ENCODE peak calls at places on chromosomes 16 and 17, in five cellular contexts. J is PC-3, A is PC-9, P is body of pancreas, X is fibroblast of villous mesenchyme. Z is an unnamed sample.

GRCh38 chr17:35920229-35920628 is 10.3 kb downstream of the RDM1 start:
- DNase-seq in X (no peak), J (no peak), P (no peak), A (no peak), Z (no peak)

GRCh38 chr17:14997290-14997689 is 267.8 kb downstream of the PMP22 start:
- DNase-seq in A (no peak), X (no peak), J (no peak), P (no peak), Z (no peak)

GRCh38 chr16:55842369-55843104 is 9.6 kb upstream of the CES1 start:
- DNase-seq in X (peak; percentile 47), P (peak; percentile 35), J (peak; percentile 51), A (no peak), Z (peak; percentile 61)

GRCh38 chr17:35087731-35088646 is 24.5 kb upstream of the RFFL start:
- DNase-seq in A (peak; percentile 77), J (peak; percentile 47), X (peak; percentile 60), P (peak; percentile 52), Z (peak; percentile 49)

GRCh38 chr16:56835330-56835729 is 29.7 kb upstream of the SLC12A3 start:
- DNase-seq in J (no peak), A (no peak), X (no peak), P (no peak), Z (no peak)

GRCh38 chr16:1163567-1164055 is 10.7 kb downstream of the CACNA1H start:
- DNase-seq in P (no peak), X (no peak), J (peak; percentile 37), A (no peak), Z (no peak)

GRCh38 chr16:88527937-88528743 is 42.1 kb upstream of the ZC3H18 start:
- DNase-seq in X (no peak), A (no peak), J (no peak), P (no peak), Z (no peak)

GRCh38 chr16:19696312-19696711 is 21.7 kb downstream of the KNOP1 start:
- DNase-seq in X (peak; percentile 98), A (peak; percentile 56), J (peak; percentile 83), P (peak; percentile 74), Z (peak; percentile 94)

GRCh38 chr16:65909310-65910050 is 457.0 kb upstream of the CDH5 start:
- DNase-seq in P (no peak), A (no peak), X (no peak), J (no peak), Z (peak; percentile 14)

GRCh38 chr16:72848045-72848410 is 199.9 kb downstream of the ZFHX3 start:
- DNase-seq in P (no peak), A (no peak), J (no peak), X (no peak), Z (no peak)

GRCh38 chr17:65594585-65594940 is 33.1 kb upstream of the AXIN2 start:
- DNase-seq in P (no peak), A (no peak), X (peak; percentile 44), J (no peak), Z (peak; percentile 25)

GRCh38 chr16:6157806-6158205 is 1060.2 kb upstream of the EEF2KMT start:
- DNase-seq in J (no peak), X (no peak), A (no peak), P (no peak), Z (no peak)

GRCh38 chr17:74478369-74479100 is 12.1 kb downstream of the CD300A start:
- DNase-seq in P (no peak), J (no peak), X (no peak), A (no peak), Z (no peak)

GRCh38 chr17:37360632-37361031 is 15.2 kb upstream of the C17orf78 start:
- DNase-seq in P (no peak), A (peak; percentile 85), J (peak; percentile 62), X (peak; percentile 23), Z (peak; percentile 10)

GRCh38 chr16:48113471-48113870 is 42.3 kb downstream of the ABCC12 start:
- DNase-seq in P (no peak), X (no peak), A (peak; percentile 28), J (peak; percentile 45), Z (no peak)

GRCh38 chr16:11989238-11990160 is 13.0 kb downstream of the SNX29 start:
- DNase-seq in X (no peak), A (no peak), P (no peak), J (no peak), Z (no peak)

GRCh38 chr17:67421869-67422273 is 44.8 kb downstream of the PITPNC1 start:
- DNase-seq in X (peak; percentile 45), J (peak; percentile 100), P (peak; percentile 73), A (peak; percentile 100), Z (peak; percentile 94)

GRCh38 chr17:68054296-68054900 is 18.9 kb downstream of the KPNA2 start:
- DNase-seq in X (peak; percentile 80), A (no peak), J (no peak), P (no peak), Z (peak; percentile 90)

GRCh38 chr16:82935781-82936180 is 309.0 kb downstream of the CDH13 start:
- DNase-seq in X (no peak), J (no peak), A (no peak), P (no peak), Z (no peak)

GRCh38 chr17:63354251-63354650 is 91.9 kb downstream of the CYB561 start:
- DNase-seq in A (no peak), X (no peak), J (no peak), P (no peak), Z (peak; percentile 61)

GRCh38 chr17:44170499-44171201 is at the start of gene ASB16:
- DNase-seq in X (peak; percentile 41), J (no peak), P (peak; percentile 81), A (no peak), Z (peak; percentile 35)

GRCh38 chr17:53032861-53033271 is 789.9 kb upstream of the KIF2B start:
- DNase-seq in J (peak; percentile 60), A (peak; percentile 51), P (peak; percentile 46), X (no peak), Z (no peak)

GRCh38 chr16:23539984-23540816 is 16.9 kb downstream of the EARS2 start:
- DNase-seq in P (no peak), A (no peak), X (no peak), J (peak; percentile 81), Z (no peak)

GRCh38 chr16:71499775-71500364 is 10.7 kb upstream of the ZNF19 start:
- DNase-seq in P (peak; percentile 46), J (peak; percentile 71), X (peak; percentile 73), A (peak; percentile 56), Z (peak; percentile 77)

GRCh38 chr17:32551186-32551955 is 64.6 kb downstream of the CDK5R1 start:
- DNase-seq in X (peak; percentile 5), J (peak; percentile 80), P (no peak), A (peak; percentile 91), Z (peak; percentile 6)

GRCh38 chr17:37742762-37743611 is 1.9 kb downstream of the HNF1B start:
- DNase-seq in X (no peak), J (peak; percentile 42), P (peak; percentile 46), A (no peak), Z (no peak)

GRCh38 chr16:53678756-53679334 is 24.8 kb downstream of the RPGRIP1L start:
- DNase-seq in A (no peak), P (no peak), J (no peak), X (peak; percentile 38), Z (no peak)

GRCh38 chr17:28093999-28094716 is 51.7 kb downstream of the NLK start:
- DNase-seq in A (no peak), X (no peak), J (no peak), P (no peak), Z (no peak)

GRCh38 chr16:6625606-6626005 is 707.0 kb upstream of the RBFOX1 start:
- DNase-seq in J (no peak), A (no peak), P (no peak), X (no peak), Z (no peak)

GRCh38 chr17:47716381-47716780 is 16.7 kb upstream of the TBX21 start:
- DNase-seq in A (no peak), P (no peak), X (no peak), J (no peak), Z (no peak)

GRCh38 chr17:47713980-47714689 is 18.9 kb upstream of the TBX21 start:
- DNase-seq in A (no peak), P (no peak), J (no peak), X (no peak), Z (no peak)

GRCh38 chr17:47715669-47716325 is 17.2 kb upstream of the TBX21 start:
- DNase-seq in P (no peak), J (no peak), X (no peak), A (no peak), Z (no peak)

GRCh38 chr17:47717261-47717697 is 15.8 kb upstream of the TBX21 start:
- DNase-seq in A (no peak), P (no peak), J (no peak), X (no peak), Z (no peak)

DNA sequence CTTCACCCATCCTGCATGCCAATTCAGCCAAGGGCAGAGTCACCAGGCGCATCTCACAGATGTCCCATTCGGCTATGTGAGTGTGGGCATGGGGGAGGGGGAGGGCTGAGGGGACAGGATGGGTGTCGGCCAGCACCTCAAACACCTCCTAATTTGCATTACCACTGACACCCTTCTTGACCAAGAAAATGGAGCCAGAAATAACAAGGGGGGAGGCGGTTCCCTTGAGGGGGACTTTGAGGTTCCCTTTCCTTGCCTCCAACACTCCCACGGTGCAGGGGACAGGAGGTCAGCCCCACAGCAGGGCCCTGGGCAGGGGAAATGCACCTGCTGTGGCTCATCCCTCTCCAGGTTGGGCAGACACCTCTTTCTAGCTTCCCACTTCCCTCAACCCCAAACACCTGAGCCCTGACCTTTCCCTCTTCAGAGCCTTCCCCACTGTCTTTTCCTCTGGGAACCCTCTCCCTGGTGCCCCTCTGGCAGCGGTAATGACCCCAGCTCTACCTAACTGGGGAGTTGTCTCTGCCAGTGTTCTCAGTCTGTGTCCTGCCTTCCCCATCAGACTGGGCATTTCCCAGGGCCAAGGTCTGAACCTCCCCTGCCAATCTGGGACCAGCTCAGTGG is 18.2 kb upstream of the TBX21 start:
- DNase-seq in A (no peak), J (no peak), X (no peak), P (no peak), Z (no peak)
- TF ChIP-seq CTCF in A (no peak), J (no peak), X (no peak), P (no peak), Z (no peak)

GRCh38 chr16:10031473-10031872 is 150.8 kb downstream of the GRIN2A start:
- DNase-seq in P (no peak), X (peak; percentile 17), A (no peak), J (peak; percentile 4), Z (no peak)
- TF ChIP-seq CTCF in P (no peak), X (peak; percentile 49), A (no peak), J (peak; percentile 48), Z (peak; percentile 22)

DNA sequence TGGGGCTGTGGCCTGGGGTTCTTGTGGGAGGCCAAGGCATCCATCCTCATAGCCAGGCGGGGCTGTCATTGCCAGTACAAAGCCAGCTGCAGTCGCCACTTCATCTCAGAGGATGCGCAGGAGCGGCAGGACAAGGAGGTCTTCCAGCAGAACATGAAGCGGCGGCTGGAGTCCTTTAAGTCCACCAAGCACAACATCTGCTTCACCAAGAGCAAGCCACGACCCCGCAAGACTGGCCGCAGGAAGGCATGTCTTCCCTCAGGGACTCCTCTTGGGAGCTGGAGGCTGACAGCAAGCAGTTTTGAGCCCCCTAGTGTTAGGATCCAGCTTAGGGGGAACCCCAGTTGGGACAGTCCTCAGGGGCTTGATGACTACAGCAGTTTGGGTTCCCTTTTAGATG is 15.1 kb upstream of the PLEKHG4 start:
- DNase-seq in J (no peak), P (no peak), A (no peak), X (no peak), Z (no peak)
- TF ChIP-seq CTCF in J (no peak), P (no peak), A (no peak), X (peak; percentile 22), Z (no peak)

DNA sequence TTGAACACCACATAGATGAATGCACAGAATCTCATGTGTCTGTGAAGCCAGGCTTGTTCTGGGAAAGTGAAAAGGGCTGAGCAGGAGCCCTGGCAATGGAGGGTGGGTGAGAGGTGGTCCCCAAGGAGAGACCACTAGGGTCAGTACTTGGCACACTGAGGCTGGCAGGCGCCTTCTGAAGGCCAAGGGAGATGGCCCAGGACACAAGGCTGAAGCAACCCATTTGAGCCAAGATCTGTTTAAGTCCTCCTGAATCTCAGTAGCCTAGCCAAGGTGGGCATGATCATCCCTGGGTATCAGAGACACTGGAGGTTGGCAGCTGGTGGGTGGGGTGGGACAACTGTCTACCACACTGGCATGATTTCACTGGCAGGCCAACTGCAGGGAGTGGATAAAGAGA is 1741.2 kb downstream of the TP53TG3F start:
- DNase-seq in P (no peak), A (no peak), X (no peak), J (no peak), Z (no peak)
- TF ChIP-seq CTCF in P (no peak), A (no peak), X (no peak), J (no peak), Z (no peak)